ENCODE peak calls at places on chromosome 12, in six cellular contexts. M, S, Z, J, A and Y are unnamed samples.

GRCh38 chr12:14946856-14947255 is 8.5 kb upstream of the ERP27 start:
- DNase-seq in Z (no peak), J (no peak), A (no peak), S (no peak), M (no peak), Y (no peak)

GRCh38 chr12:50132505-50133135 is 20.6 kb downstream of the COX14 start:
- DNase-seq in S (no peak), A (no peak), J (no peak), M (no peak), Z (no peak), Y (peak)

GRCh38 chr12:133108150-133108549 is 21.9 kb downstream of the ZNF891 start:
- DNase-seq in A (no peak), J (no peak), M (no peak), Z (no peak), S (no peak), Y (no peak)

GRCh38 chr12:102064476-102064875 is 2.7 kb upstream of the WASHC3 start:
- DNase-seq in J (no peak), Z (no peak), A (no peak), S (no peak), M (no peak), Y (no peak)

GRCh38 chr12:56321027-56321426 is 5.2 kb upstream of the CNPY2 start:
- DNase-seq in M (no peak), J (no peak), A (no peak), S (no peak), Z (no peak), Y (no peak)

GRCh38 chr12:48183091-48183875 is at the start of gene CCDC184:
- DNase-seq in M (peak), S (no peak), A (peak), J (peak), Z (peak), Y (peak)

GRCh38 chr12:75208851-75209781 is 523 bp downstream of the KCNC2 start:
- DNase-seq in M (no peak), Z (peak), A (no peak), J (peak), S (peak), Y (peak)

GRCh38 chr12:119589087-119589486 is 4.5 kb upstream of the TMEM233 start:
- DNase-seq in A (no peak), J (no peak), S (no peak), M (no peak), Z (no peak), Y (no peak)

GRCh38 chr12:131091413-131091975 is 137.8 kb downstream of the ADGRD1 start:
- DNase-seq in A (no peak), J (no peak), M (peak), Z (no peak), S (no peak), Y (peak)

GRCh38 chr12:64665506-64665905 is 55.2 kb downstream of the RASSF3 start:
- DNase-seq in M (peak), Z (no peak), A (peak), S (no peak), J (no peak), Y (no peak)

GRCh38 chr12:52251367-52252055 is 18.5 kb downstream of the KRT7 start:
- DNase-seq in S (no peak), J (no peak), A (no peak), Z (no peak), M (no peak), Y (no peak)

GRCh38 chr12:127083028-127083949 is 1183.7 kb upstream of the TMEM132C start:
- DNase-seq in A (no peak), S (peak), J (no peak), Z (peak), M (no peak), Y (peak)

GRCh38 chr12:11891350-11892064 is 179.2 kb upstream of the BCL2L14 start:
- DNase-seq in A (no peak), J (no peak), S (no peak), Z (no peak), M (no peak), Y (no peak)

GRCh38 chr12:115771601-115772000 is 505.9 kb downstream of the MED13L start:
- DNase-seq in A (no peak), Z (no peak), S (no peak), J (no peak), M (no peak), Y (no peak)

GRCh38 chr12:131795688-131796410 is 32.3 kb upstream of the MMP17 start:
- DNase-seq in A (no peak), J (no peak), S (no peak), M (no peak), Z (no peak), Y (no peak)

GRCh38 chr12:46227616-46228015 is 41.2 kb downstream of the SLC38A1 start:
- DNase-seq in S (no peak), Z (no peak), J (no peak), M (no peak), A (no peak), Y (no peak)

GRCh38 chr12:131132118-131132892 is 178.6 kb downstream of the ADGRD1 start:
- DNase-seq in M (peak), S (no peak), Z (peak), J (peak), A (peak), Y (peak)

GRCh38 chr12:54294152-54294913 is 6.5 kb downstream of the NFE2 start:
- DNase-seq in Z (no peak), M (peak), S (no peak), J (no peak), A (peak), Y (peak)

GRCh38 chr12:20189767-20190166 is 178.6 kb upstream of the PDE3A start:
- DNase-seq in J (no peak), S (no peak), Z (no peak), M (no peak), A (no peak), Y (no peak)

DNA sequence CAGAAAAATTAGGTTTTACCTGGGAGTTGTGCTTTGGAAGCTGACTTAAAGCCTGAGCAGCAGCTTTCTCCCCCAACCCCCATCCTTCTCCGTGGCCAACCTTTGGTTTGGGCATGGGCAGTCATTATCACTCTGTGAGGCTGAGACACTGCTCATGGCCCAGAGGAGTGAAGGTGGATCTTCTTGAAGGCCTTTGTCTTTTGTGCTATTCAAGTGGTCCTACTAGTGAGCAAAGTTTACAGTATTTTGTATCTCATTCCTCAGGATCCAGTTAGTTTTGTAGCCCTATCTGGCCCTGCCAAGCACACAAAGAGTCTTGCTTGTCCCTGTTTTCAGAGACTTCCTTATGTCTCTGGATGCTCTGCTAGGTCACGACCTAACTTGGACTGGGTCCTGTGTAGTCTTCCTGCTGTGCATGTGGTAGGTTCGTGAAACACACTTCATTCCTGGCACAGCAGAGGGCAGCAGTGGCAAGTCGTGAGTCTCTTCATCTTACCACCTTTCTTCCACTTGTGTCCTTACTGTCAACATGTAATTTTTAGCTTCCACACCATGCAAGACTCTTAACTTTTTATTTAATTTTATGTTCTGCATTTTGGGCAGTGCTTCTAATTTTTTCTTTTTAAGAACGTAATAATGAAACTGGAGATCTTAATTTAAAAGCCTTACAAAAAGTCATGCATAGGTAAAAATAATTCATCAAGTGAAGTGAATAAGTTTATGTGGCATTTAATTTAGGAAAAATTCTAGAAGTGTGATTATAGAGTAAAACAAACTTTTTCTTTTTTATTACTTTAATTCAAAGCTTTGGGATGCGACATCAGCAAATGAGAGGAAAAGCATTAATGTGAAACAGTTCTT is 53.7 kb downstream of the APAF1 start:
- DNase-seq in J (no peak), S (peak), M (peak), Z (peak), A (peak), Y (peak)
- TF ChIP-seq CTCF in J (no peak), S (peak), M (peak), Z (peak), A (peak), Y (peak)

DNA sequence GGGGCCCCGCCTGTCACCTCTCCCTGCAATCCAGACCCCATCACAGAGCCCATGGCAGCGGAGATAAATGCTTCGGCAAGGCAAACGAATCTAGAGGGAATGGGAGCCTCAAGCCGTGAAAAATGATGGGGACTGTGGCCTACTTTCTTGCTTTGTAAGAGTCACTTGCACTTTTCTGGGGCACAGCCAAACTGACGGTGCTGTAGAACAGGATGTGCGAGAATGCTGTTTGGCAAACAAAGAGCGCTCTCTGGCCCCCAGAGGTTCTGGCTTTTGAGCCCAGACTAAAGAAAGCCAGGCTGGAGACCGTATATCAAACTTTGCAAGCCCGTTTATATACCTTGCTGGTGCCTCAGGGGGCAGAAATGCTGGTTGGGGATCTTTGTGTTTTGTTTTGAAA is 108.7 kb downstream of the CACNA1C start:
- DNase-seq in A (no peak), M (peak), S (peak), Z (no peak), J (no peak), Y (no peak)
- TF ChIP-seq CTCF in A (no peak), M (no peak), S (no peak), Z (no peak), J (no peak), Y (no peak)

DNA sequence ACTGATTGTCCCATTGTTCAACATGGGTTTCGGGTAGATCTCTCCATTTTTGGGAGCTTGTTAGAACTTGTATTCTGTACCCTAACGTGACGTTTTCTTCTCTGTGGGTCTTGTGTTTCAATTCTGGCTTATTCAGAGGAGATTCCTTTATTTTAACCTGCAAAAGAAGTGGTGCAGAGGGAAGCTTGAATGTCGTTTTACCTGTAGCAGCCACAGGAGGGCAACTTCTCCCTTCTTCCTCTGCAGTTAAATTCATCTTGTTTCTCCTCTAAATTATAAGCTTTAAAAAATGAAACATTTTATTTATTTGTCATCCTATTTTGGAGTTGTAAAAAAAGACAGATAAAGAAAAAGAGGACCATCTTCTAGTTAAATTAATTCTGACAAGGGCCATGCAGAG is 13.7 kb upstream of the CLEC4D start:
- DNase-seq in A (no peak), J (no peak), M (no peak), Z (no peak), S (no peak), Y (no peak)
- TF ChIP-seq CTCF in A (no peak), J (no peak), M (no peak), Z (no peak), S (no peak), Y (no peak)

GRCh38 chr12:4006743-4007142 is 133.5 kb upstream of the PARP11 start:
- DNase-seq in Z (no peak), J (no peak), M (no peak), A (no peak), S (no peak), Y (no peak)
- TF ChIP-seq CTCF in Z (no peak), J (no peak), M (no peak), A (no peak), S (no peak), Y (no peak)

DNA sequence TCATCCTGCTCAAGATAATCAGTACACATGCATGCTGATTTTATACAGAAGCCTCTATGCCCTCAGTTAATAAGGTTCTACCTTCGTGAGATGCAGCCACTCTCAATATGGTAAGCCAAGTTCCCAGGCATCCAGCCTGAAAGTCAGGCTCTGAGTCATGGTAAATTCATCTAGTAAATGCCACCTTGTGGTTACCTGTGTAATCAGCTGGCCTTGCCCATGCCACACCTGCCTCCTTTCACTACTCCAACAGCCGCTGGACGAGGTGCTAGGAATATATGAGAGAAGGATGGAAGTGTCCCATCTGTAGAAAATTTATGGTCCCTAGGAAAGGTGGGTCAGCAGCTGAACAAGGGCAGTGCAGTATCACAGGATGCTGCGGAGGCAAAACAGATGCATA is 207.3 kb downstream of the SSPN start:
- DNase-seq in S (peak), Z (no peak), M (peak), A (no peak), J (no peak), Y (no peak)
- TF ChIP-seq CTCF in S (peak), Z (no peak), M (peak), A (no peak), J (no peak), Y (no peak)